ENCODE peak calls at places on chromosomes 11 and 22, in nine cellular contexts. N, T, A, D, K, E, U, H and M are unnamed samples.

GRCh38 chr11:368414-369335 is 624 bp upstream of the B4GALNT4 start:
- DNase-seq in N (no peak), T (no peak), A (peak; percentile 21), D (no peak), K (peak; percentile 7), E (peak; percentile 41), U (peak; percentile 8), H (no peak), M (peak; percentile 25)

GRCh38 chr11:132088551-132088950 is 718.1 kb downstream of the NTM start:
- DNase-seq in N (no peak), T (no peak), A (no peak), D (no peak), K (no peak), E (no peak), U (no peak), H (no peak), M (no peak)

GRCh38 chr11:126132319-126132718 is 69.7 kb upstream of the CDON start:
- DNase-seq in N (no peak), T (no peak), A (no peak), D (peak; percentile 68), K (no peak), E (peak; percentile 89), U (peak; percentile 79), H (no peak), M (peak; percentile 63)

GRCh38 chr11:63505857-63506528 is at the start of gene LGALS12:
- DNase-seq in N (no peak), T (no peak), A (peak; percentile 98), D (no peak), K (no peak), E (peak; percentile 59), U (peak; percentile 45), H (no peak), M (peak; percentile 58)

GRCh38 chr11:32088117-32088941 is 2.5 kb upstream of the RCN1 start:
- DNase-seq in N (no peak), T (no peak), A (peak; percentile 98), D (peak; percentile 18), K (peak; percentile 95), E (no peak), U (peak; percentile 98), H (peak; percentile 38), M (peak; percentile 95)

GRCh38 chr22:24465566-24465965 is 29.6 kb upstream of the UPB1 start:
- DNase-seq in N (no peak), T (no peak), A (peak; percentile 82), D (no peak), K (peak; percentile 95), E (no peak), U (peak; percentile 92), H (no peak), M (peak; percentile 86)

GRCh38 chr11:113188433-113188834 is 125.9 kb upstream of the TTC12 start:
- DNase-seq in N (no peak), T (no peak), A (no peak), D (no peak), K (no peak), E (no peak), U (no peak), H (no peak), M (no peak)

GRCh38 chr22:22738959-22739585 is 94.7 kb downstream of the GGTLC2 start:
- DNase-seq in N (no peak), T (no peak), A (no peak), D (no peak), K (no peak), E (no peak), U (no peak), H (no peak), M (no peak)

GRCh38 chr11:45181595-45182550 is 35.4 kb downstream of the PRDM11 start:
- DNase-seq in N (no peak), T (no peak), A (no peak), D (no peak), K (no peak), E (no peak), U (no peak), H (no peak), M (no peak)
- H3K4me3 ChIP-seq in N (peak overlapping the region; percentile 66), T (no peak overlapping the region), A (no peak overlapping the region), D (no peak overlapping the region), K (no peak overlapping the region), E (peak overlapping the region; percentile 59), U (no peak overlapping the region), H (no peak overlapping the region), M (no peak overlapping the region)

GRCh38 chr22:19105867-19106802 is 16.1 kb downstream of the DGCR2 start:
- DNase-seq in N (no peak), T (peak; percentile 34), A (no peak), D (no peak), K (no peak), E (no peak), U (no peak), H (no peak), M (no peak)
- TF ChIP-seq CTCF in N (peak; percentile 37), T (peak; percentile 54), A (no peak), D (no peak), K (peak; percentile 51), E (peak; percentile 26), U (peak; percentile 42), H (no peak), M (peak; percentile 38)

DNA sequence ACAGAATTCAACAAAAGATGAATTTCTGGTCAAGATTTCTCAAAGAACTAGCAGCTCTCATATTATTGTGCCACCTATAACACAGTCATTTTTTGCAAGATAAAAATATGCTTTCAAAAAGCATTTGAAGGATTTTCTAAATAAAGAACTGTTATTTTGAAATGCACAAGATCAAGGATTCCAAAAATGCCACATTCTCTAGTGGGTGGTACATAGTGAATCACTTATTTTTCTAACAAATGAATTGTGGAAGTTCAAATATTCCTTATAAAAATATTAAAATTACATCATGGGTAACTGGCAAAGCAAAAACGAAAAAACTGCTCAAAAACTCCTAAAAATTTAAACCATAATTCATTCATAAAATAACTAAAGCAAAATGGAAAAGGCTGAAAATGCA is 2.1 kb downstream of the RNF141 start:
- DNase-seq in N (no peak), T (no peak), A (no peak), D (no peak), K (no peak), E (no peak), U (no peak), H (no peak), M (no peak)
- H3K4me3 ChIP-seq in N (no peak overlapping the region), T (no peak overlapping the region), A (no peak overlapping the region), D (no peak overlapping the region), K (no peak overlapping the region), E (no peak overlapping the region), U (no peak overlapping the region), H (no peak overlapping the region), M (no peak overlapping the region)

DNA sequence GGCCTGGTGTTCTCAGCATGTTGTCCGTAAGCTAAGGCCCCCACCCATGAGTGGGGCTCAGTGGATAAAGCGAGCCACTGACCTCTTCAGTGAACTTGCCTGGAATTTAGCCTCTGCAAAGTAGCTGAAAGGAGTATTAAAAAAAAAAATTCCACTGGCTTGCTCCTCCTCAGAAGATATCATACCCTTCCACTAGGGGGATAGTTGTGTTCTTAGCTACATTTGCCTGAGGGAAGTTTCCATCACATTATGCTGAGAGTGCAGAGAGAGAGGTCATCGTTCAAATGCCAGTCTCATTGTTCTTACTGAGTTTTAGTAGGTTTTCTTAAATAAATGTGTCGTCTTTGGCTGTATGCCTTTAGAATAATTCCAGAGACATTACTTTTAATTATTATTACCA is 879.7 kb downstream of the JRKL start:
- DNase-seq in N (no peak), T (no peak), A (peak; percentile 6), D (no peak), K (no peak), E (no peak), U (no peak), H (no peak), M (peak; percentile 26)
- TF ChIP-seq CTCF in N (no peak), T (peak; percentile 59), A (peak; percentile 12), D (no peak), K (peak; percentile 48), E (no peak), U (no peak), H (no peak), M (peak; percentile 40)

GRCh38 chr11:14315130-14315529 is 43.9 kb downstream of the RRAS2 start:
- DNase-seq in N (no peak), T (no peak), A (no peak), D (no peak), K (no peak), E (no peak), U (no peak), H (no peak), M (no peak)
- H3K4me3 ChIP-seq in N (no peak overlapping the region), T (no peak overlapping the region), A (no peak overlapping the region), D (no peak overlapping the region), K (no peak overlapping the region), E (no peak overlapping the region), U (no peak overlapping the region), H (no peak overlapping the region), M (no peak overlapping the region)